ENCODE peak calls at places on chromosomes 1 and 21, in eight cellular contexts. W, F, Q, L, S, J, N and O are unnamed samples.

GRCh38 chr1:235187316-235187715 is 26.3 kb upstream of the RBM34 start:
- DNase-seq in W (no peak), S (no peak), Q (no peak), J (no peak), L (no peak), N (no peak), F (no peak), O (no peak)

GRCh38 chr1:210301254-210301955 is 27.3 kb upstream of the HHAT start:
- DNase-seq in W (no peak), F (no peak), S (no peak), Q (no peak), N (no peak), J (no peak), L (no peak), O (no peak)

GRCh38 chr1:11334261-11334804 is 61.3 kb downstream of the UBIAD1 start:
- DNase-seq in Q (no peak), N (no peak), J (no peak), L (no peak), S (no peak), W (no peak), F (no peak), O (no peak)

GRCh38 chr1:48753293-48753692 is 23.4 kb downstream of the BEND5 start:
- DNase-seq in S (no peak), L (no peak), W (no peak), J (no peak), Q (no peak), N (no peak), F (no peak), O (no peak)

GRCh38 chr1:114585221-114585620 is 3.8 kb upstream of the BCAS2 start:
- DNase-seq in J (no peak), S (no peak), N (no peak), W (no peak), Q (no peak), L (peak), F (no peak), O (no peak)

GRCh38 chr1:31063636-31064035 is 1.9 kb downstream of the PUM1 start:
- DNase-seq in L (no peak), W (no peak), F (no peak), N (peak), J (no peak), S (no peak), Q (no peak), O (no peak)

GRCh38 chr21:28793043-28793442 is 199.6 kb downstream of the LTN1 start:
- DNase-seq in F (no peak), L (no peak), J (no peak), W (no peak), S (no peak), N (peak), Q (no peak), O (peak)

GRCh38 chr21:23740463-23740862 is 1866.8 kb downstream of the MRPL39 start:
- DNase-seq in N (no peak), F (no peak), L (no peak), J (no peak), Q (no peak), W (no peak), S (no peak), O (no peak)

GRCh38 chr1:119964673-119965363 is 68.5 kb upstream of the ADAM30 start:
- DNase-seq in F (no peak), Q (no peak), W (no peak), N (no peak), L (peak), J (no peak), S (no peak), O (peak)

GRCh38 chr1:61337981-61338848 is 255.9 kb downstream of the NFIA start:
- DNase-seq in L (peak), S (peak), Q (no peak), J (no peak), W (no peak), F (no peak), N (peak), O (peak)

GRCh38 chr1:228340686-228341449 is 65.8 kb downstream of the TRIM11 start:
- DNase-seq in N (no peak), F (no peak), J (no peak), Q (no peak), S (no peak), W (no peak), L (no peak), O (no peak)

GRCh38 chr1:92076363-92076762 is 1.2 kb upstream of the SETSIP start:
- DNase-seq in F (no peak), J (no peak), W (no peak), N (no peak), L (no peak), Q (no peak), S (no peak), O (no peak)